ENCODE peak calls at places on chromosomes 3 and 15, in ten cellular contexts. W is pancreas; M is breast epithelium; R is CD8-positive, alpha-beta T cell; G is lower lobe of right lung; L is trophoblast cell; B is CD8-positive, alpha-beta memory T cell; C is tibial nerve; N is neural progenitor cell; A is OCI-LY7. O is an unnamed sample. For H3K4me1 and H3K9me3, the result is how much of the 10 kb centered on the place peaks cover.

GRCh38 chr3:129344540-129345220 is 66.0 kb downstream of the HMCES start:
- DNase-seq in W (no peak), M (no peak), R (no peak), G (no peak), L (peak), B (no peak), C (no peak), N (peak), A (no peak), O (no peak)

GRCh38 chr3:138845071-138845685 is 10.4 kb upstream of the PIK3CB start:
- DNase-seq in W (no peak), M (no peak), R (no peak), G (no peak), L (peak), B (no peak), C (no peak), N (peak), A (no peak), O (peak)

GRCh38 chr3:7847521-7847920 is 654.1 kb upstream of the LMCD1 start:
- DNase-seq in W (no peak), M (no peak), R (no peak), G (no peak), L (no peak), B (no peak), C (no peak), N (no peak), A (no peak), O (no peak)

GRCh38 chr3:194386066-194386465 is 13.0 kb downstream of the GP5 start:
- DNase-seq in W (no peak), M (no peak), R (no peak), G (no peak), L (peak), B (no peak), C (no peak), N (peak), A (no peak), O (no peak)

GRCh38 chr15:73176579-73176978 is 124.3 kb downstream of the NEO1 start:
- DNase-seq in W (no peak), M (no peak), R (no peak), G (no peak), L (no peak), B (no peak), C (no peak), N (no peak), A (no peak), O (no peak)

GRCh38 chr3:110749006-110749405 is 322.6 kb upstream of the NECTIN3 start:
- DNase-seq in W (no peak), M (no peak), R (no peak), G (no peak), L (peak), B (no peak), C (no peak), N (no peak), A (no peak), O (no peak)

GRCh38 chr15:35874260-35874905 is 328.4 kb upstream of the DPH6 start:
- DNase-seq in W (no peak), M (no peak), R (no peak), G (no peak), L (no peak), B (no peak), C (peak), N (no peak), A (no peak), O (no peak)

GRCh38 chr15:70214266-70214665 is 116.5 kb upstream of the TLE3 start:
- DNase-seq in W (no peak), M (no peak), R (no peak), G (no peak), L (no peak), B (no peak), C (no peak), N (no peak), A (peak), O (no peak)

GRCh38 chr15:96181873-96182301 is 148.6 kb upstream of the NR2F2 start:
- DNase-seq in W (peak), M (peak), R (no peak), G (no peak), L (peak), B (no peak), C (peak), N (no peak), A (no peak), O (peak)

GRCh38 chr3:165983284-165983683 is 146.1 kb upstream of the BCHE start:
- DNase-seq in W (no peak), M (no peak), R (no peak), G (no peak), L (no peak), B (no peak), C (no peak), N (no peak), A (no peak), O (no peak)

GRCh38 chr3:99544819-99545281 is 93.5 kb upstream of the COL8A1 start:
- DNase-seq in W (no peak), M (no peak), R (no peak), G (no peak), L (peak), B (no peak), C (peak), N (no peak), A (no peak), O (peak)

GRCh38 chr3:133598405-133598804 is 24.9 kb downstream of the CDV3 start:
- DNase-seq in W (no peak), M (no peak), R (no peak), G (no peak), L (no peak), B (no peak), C (no peak), N (no peak), A (no peak), O (no peak)

GRCh38 chr3:38316356-38317185 is 30.0 kb upstream of the XYLB start:
- DNase-seq in W (no peak), M (no peak), R (no peak), G (no peak), L (no peak), B (no peak), C (no peak), N (no peak), A (no peak), O (peak)

GRCh38 chr3:175585898-175586297 is 726.8 kb downstream of the NAALADL2 start:
- DNase-seq in W (no peak), M (no peak), R (no peak), G (no peak), L (no peak), B (no peak), C (no peak), N (no peak), A (no peak), O (no peak)

GRCh38 chr15:44468713-44469385 is 41.4 kb downstream of the CTDSPL2 start:
- DNase-seq in W (no peak), M (no peak), R (no peak), G (no peak), L (no peak), B (no peak), C (no peak), N (no peak), A (no peak), O (no peak)

GRCh38 chr3:114775395-114775794 is 371.7 kb downstream of the ZBTB20 start:
- DNase-seq in W (no peak), M (no peak), R (no peak), G (no peak), L (no peak), B (no peak), C (no peak), N (no peak), A (no peak), O (no peak)

GRCh38 chr15:20341901-20342605 is 199.5 kb downstream of the GOLGA6L6 start:
- DNase-seq in W (peak), M (peak), R (peak), G (peak), L (peak), B (no peak), C (no peak), N (peak), A (no peak), O (peak)

GRCh38 chr3:43213631-43214030 is 72.7 kb upstream of the SNRK start:
- DNase-seq in W (no peak), M (no peak), R (no peak), G (no peak), L (no peak), B (no peak), C (no peak), N (no peak), A (no peak), O (no peak)

DNA sequence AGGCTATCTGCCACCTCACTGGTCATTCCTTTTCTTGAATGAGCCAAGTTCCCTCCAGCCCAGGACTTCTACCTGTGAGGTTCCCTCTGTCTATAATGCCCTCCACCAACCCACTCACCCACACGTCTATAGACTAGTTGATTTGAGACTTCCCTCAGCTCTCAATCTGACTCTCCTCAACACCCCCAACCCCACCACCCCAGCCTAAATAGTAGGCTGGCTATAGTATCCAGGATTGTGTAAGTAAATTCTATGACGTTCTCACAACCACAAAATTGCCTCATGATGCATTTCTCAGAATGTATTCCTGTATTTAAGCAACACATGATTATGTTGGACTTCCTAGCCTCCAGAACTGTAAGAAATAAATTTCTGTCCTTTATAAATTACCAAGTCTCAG is 2.2 kb downstream of the PLSCR1 start:
- DNase-seq in W (peak), M (no peak), R (no peak), G (no peak), L (peak), B (no peak), C (no peak), N (no peak), A (no peak), O (no peak)
- H3K4me3 ChIP-seq in W (no peak), M (peak), R (no peak), G (peak), L (no peak), B (no peak), C (no peak), N (no peak), A (no peak), O (peak)

GRCh38 chr15:67853454-67853853 is 13.6 kb upstream of the RNU6-1 start:
- DNase-seq in W (peak), M (no peak), R (no peak), G (no peak), L (no peak), B (no peak), C (no peak), N (no peak), A (peak), O (no peak)
- H3K4me1 ChIP-seq in W (under half), M (under half), R (under half), G (under half), L (under half), B (under half), C (under half), N (under half), A (half or more), O (under half)

DNA sequence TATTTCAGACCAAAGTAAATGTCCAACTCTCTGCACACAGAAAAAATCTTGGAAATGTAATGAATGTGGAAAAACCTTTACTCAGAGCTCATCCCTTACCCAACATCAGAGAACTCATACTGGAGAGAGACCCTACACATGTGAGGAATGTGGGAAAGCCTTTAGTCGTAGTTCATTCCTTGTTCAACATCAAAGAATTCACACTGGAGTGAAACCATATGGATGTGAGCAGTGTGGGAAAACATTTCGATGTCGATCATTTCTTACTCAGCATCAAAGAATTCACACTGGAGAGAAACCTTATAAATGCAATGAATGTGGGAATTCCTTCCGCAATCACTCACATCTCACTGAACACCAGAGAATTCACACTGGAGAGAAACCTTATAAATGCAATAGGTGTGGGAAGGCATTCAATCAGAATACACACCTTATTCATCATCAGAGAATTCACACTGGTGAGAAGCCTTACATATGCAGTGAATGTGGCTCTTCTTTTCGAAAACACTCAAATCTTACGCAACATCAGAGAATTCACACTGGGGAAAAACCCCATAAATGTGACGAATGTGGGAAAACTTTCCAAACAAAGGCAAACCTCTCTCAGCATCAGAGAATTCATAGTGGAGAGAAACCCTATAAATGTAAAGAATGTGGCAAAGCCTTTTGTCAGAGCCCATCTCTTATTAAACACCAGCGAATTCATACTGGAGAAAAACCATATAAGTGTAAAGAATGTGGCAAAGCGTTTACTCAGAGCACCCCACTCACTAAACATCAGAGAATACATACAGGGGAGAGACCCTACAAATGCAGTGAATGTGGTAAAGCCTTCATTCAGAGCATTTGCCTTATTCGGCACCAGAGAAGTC is 8.0 kb upstream of the ZNF501 start:
- DNase-seq in W (no peak), M (no peak), R (no peak), G (no peak), L (no peak), B (no peak), C (no peak), N (no peak), A (no peak), O (no peak)
- H3K9me3 ChIP-seq in W (under half), M (half or more), R (half or more), G (half or more), L (under half), B (half or more), C (under half), N (under half), A (under half), O (half or more)

DNA sequence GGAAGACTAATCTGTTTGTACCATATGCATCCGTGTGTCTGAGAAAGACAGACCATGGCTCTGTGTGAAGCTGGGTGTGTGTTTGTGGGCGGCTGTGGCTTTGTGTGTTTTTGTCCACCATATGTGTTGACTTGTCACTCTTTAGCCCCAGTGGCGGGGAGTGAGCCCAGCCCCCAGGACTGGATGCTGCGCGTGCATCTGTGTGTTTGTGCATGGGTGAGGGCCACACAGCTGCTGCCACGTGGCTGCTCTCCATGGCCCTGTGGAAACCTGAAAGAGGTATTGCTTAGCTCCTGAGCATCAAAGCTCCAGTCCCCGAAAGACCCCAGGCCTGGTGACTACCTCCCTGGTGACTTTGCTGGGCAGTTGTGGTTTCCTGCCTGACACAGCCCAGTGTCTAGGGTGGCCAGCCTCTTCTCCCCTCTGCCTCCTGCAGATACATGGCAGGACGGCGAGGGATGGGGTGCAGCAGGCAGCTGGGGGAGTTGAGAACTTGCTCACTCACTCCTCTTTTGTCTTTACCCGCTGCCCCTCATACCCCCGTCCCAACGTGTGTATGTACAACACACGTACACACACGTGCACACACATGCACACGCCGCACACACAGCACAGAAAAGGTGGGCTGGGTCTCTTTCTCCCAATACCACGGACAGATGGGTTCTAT is 6.5 kb downstream of the EPHB3 start:
- DNase-seq in W (no peak), M (no peak), R (no peak), G (peak), L (no peak), B (no peak), C (no peak), N (no peak), A (no peak), O (no peak)
- H3K4me3 ChIP-seq in W (no peak), M (peak), R (no peak), G (peak), L (no peak), B (no peak), C (peak), N (peak), A (no peak), O (peak)

GRCh38 chr3:5012398-5012797 is 33.2 kb downstream of the BHLHE40 start:
- DNase-seq in W (no peak), M (no peak), R (no peak), G (no peak), L (no peak), B (no peak), C (no peak), N (no peak), A (peak), O (no peak)

GRCh38 chr3:5013021-5013906 is 34.0 kb downstream of the BHLHE40 start:
- DNase-seq in W (no peak), M (no peak), R (no peak), G (no peak), L (peak), B (no peak), C (no peak), N (no peak), A (no peak), O (no peak)

GRCh38 chr3:5010706-5011554 is 31.7 kb downstream of the BHLHE40 start:
- DNase-seq in W (no peak), M (no peak), R (no peak), G (no peak), L (no peak), B (no peak), C (no peak), N (no peak), A (peak), O (no peak)

GRCh38 chr3:5010140-5010539 is 30.9 kb downstream of the BHLHE40 start:
- DNase-seq in W (no peak), M (no peak), R (no peak), G (no peak), L (no peak), B (no peak), C (no peak), N (no peak), A (no peak), O (no peak)

GRCh38 chr3:5011555-5012256 is 32.5 kb downstream of the BHLHE40 start:
- DNase-seq in W (no peak), M (no peak), R (no peak), G (peak), L (no peak), B (no peak), C (no peak), N (no peak), A (peak), O (peak)
- H3K4me1 ChIP-seq in W (under half), M (under half), R (under half), G (under half), L (under half), B (under half), C (under half), N (under half), A (half or more), O (under half)

GRCh38 chr3:15288331-15288726 is 44.1 kb downstream of the SH3BP5 start:
- DNase-seq in W (no peak), M (no peak), R (no peak), G (no peak), L (no peak), B (no peak), C (no peak), N (no peak), A (no peak), O (no peak)
- H3K9me3 ChIP-seq in W (under half), M (under half), R (under half), G (under half), L (under half), B (under half), C (under half), N (under half), A (under half), O (under half)

GRCh38 chr15:66705277-66705927 is 3.4 kb downstream of the SMAD6 start:
- DNase-seq in W (no peak), M (no peak), R (no peak), G (no peak), L (no peak), B (no peak), C (no peak), N (no peak), A (no peak), O (no peak)
- H3K4me3 ChIP-seq in W (no peak), M (peak), R (no peak), G (peak), L (peak), B (no peak), C (peak), N (no peak), A (no peak), O (peak)

DNA sequence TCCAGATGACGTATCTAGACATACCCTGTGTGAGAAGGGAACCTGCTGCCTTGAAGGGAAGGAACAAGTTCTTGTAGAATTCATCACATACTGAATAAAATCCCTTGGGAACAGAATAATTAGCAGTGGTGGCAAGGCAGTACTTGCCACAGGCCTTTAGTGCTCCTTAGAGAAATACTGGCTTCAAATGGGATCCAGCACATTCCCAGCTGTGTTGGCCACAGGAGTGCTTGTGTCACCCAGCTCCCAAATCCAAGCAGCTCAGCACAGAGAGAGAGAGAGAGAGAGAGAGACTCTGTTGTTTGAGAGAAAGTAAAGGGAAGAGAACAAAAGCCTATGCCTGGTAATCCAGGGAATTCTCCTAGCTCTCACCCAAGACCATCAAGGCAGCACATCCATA is 969.0 kb upstream of the ALCAM start:
- DNase-seq in W (no peak), M (no peak), R (no peak), G (no peak), L (no peak), B (no peak), C (no peak), N (no peak), A (no peak), O (no peak)
- H3K4me1 ChIP-seq in W (under half), M (under half), R (under half), G (under half), L (under half), B (under half), C (under half), N (under half), A (under half), O (under half)

DNA sequence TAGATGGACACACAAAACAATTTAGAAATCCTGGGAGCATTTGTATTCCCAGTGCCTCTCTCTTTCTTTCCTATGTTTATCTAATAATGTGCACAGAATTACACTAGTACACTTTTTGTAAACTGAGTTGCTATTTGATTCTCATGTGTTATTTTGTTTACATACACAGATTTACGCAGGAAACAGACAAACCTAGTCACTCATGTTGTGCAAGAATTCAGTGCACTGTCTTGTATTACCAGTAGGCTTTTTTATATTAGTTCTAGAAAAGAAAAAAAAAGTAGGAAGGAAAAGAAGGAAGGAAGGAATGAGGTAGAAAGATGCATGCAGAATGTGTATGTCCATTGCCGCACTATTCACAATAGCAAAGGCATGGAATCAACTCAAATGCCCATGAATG is 257.4 kb downstream of the AGBL1 start:
- DNase-seq in W (no peak), M (no peak), R (no peak), G (no peak), L (no peak), B (no peak), C (no peak), N (no peak), A (no peak), O (no peak)
- H3K9me3 ChIP-seq in W (under half), M (under half), R (under half), G (under half), L (under half), B (under half), C (under half), N (under half), A (under half), O (under half)

GRCh38 chr3:24522155-24522579 is 27.5 kb upstream of the THRB start:
- DNase-seq in W (no peak), M (no peak), R (no peak), G (no peak), L (no peak), B (no peak), C (no peak), N (peak), A (no peak), O (no peak)
- H3K4me3 ChIP-seq in W (peak), M (peak), R (no peak), G (peak), L (peak), B (no peak), C (peak), N (peak), A (no peak), O (peak)